ENCODE peak calls at places on chromosomes 12 and 14, in four cellular contexts. X, W, D and L are unnamed samples.

GRCh38 chr14:52325126-52325525 is 11.0 kb downstream of the PTGER2 start:
- DNase-seq in X (no peak), W (no peak), D (no peak), L (no peak)

GRCh38 chr14:68547305-68548193 is 245.3 kb downstream of the ZFP36L1 start:
- DNase-seq in X (peak), W (no peak), D (no peak), L (no peak)

GRCh38 chr14:70808023-70808401 is 1.3 kb downstream of the MAP3K9 start:
- DNase-seq in X (no peak), W (no peak), D (peak), L (peak)

GRCh38 chr12:53496752-53497032 is 2.6 kb downstream of the MAP3K12 start:
- DNase-seq in X (peak), W (no peak), D (no peak), L (no peak)

GRCh38 chr12:122064034-122064777 is 14.3 kb upstream of the MLXIP start:
- DNase-seq in X (peak), W (no peak), D (peak), L (peak)

GRCh38 chr12:113445544-113446176 is 23.5 kb downstream of the SDSL start:
- DNase-seq in X (no peak), W (no peak), D (no peak), L (no peak)

GRCh38 chr12:69241444-69242092 is 2.2 kb downstream of the CPSF6 start:
- DNase-seq in X (no peak), W (no peak), D (no peak), L (no peak)

GRCh38 chr14:105023791-105024480 is 3.1 kb upstream of the CDCA4 start:
- DNase-seq in X (no peak), W (no peak), D (no peak), L (no peak)

GRCh38 chr12:103765322-103765721 is 75.7 kb downstream of the NT5DC3 start:
- DNase-seq in X (no peak), W (no peak), D (no peak), L (no peak)

GRCh38 chr12:5246196-5246595 is 185.7 kb upstream of the NTF3 start:
- DNase-seq in X (no peak), W (no peak), D (no peak), L (no peak)

GRCh38 chr14:105847400-105847799 is 321.0 kb downstream of the TMEM121 start:
- DNase-seq in X (no peak), W (no peak), D (no peak), L (no peak)

GRCh38 chr12:122097641-122098364 is 19.2 kb downstream of the MLXIP start:
- DNase-seq in X (no peak), W (no peak), D (peak), L (peak)

GRCh38 chr12:6215120-6215807 is 15.1 kb downstream of the CD9 start:
- DNase-seq in X (no peak), W (no peak), D (no peak), L (no peak)

GRCh38 chr14:105855246-105855892 is 329.0 kb downstream of the TMEM121 start:
- DNase-seq in X (peak), W (peak), D (peak), L (no peak)

GRCh38 chr12:105229446-105229845 is 6.5 kb downstream of the APPL2 start:
- DNase-seq in X (no peak), W (no peak), D (no peak), L (peak)

GRCh38 chr12:76144253-76144564 is 59.7 kb upstream of the NAP1L1 start:
- DNase-seq in X (no peak), W (no peak), D (no peak), L (no peak)

GRCh38 chr12:75478395-75478794 is 2.2 kb upstream of the GLIPR1 start:
- DNase-seq in X (no peak), W (no peak), D (no peak), L (no peak)

GRCh38 chr12:86264451-86265328 is 8.5 kb upstream of the MGAT4C start:
- DNase-seq in X (no peak), W (no peak), D (peak), L (peak)

GRCh38 chr14:61713724-61714437 is 18.6 kb downstream of the HIF1A start:
- DNase-seq in X (no peak), W (no peak), D (no peak), L (no peak)

GRCh38 chr12:102107970-102108369 is 11.9 kb downstream of the NUP37 start:
- DNase-seq in X (no peak), W (no peak), D (no peak), L (no peak)

GRCh38 chr14:91897121-91897701 is 29.9 kb upstream of the TC2N start:
- DNase-seq in X (peak), W (no peak), D (peak), L (no peak)

GRCh38 chr12:19316420-19316819 is 122.9 kb upstream of the AEBP2 start:
- DNase-seq in X (no peak), W (no peak), D (no peak), L (no peak)

GRCh38 chr12:112843272-112843671 is 51.7 kb downstream of the RPH3A start:
- DNase-seq in X (no peak), W (no peak), D (no peak), L (no peak)

GRCh38 chr12:52722680-52723079 is 19.4 kb upstream of the KRT77 start:
- DNase-seq in X (no peak), W (no peak), D (no peak), L (no peak)

GRCh38 chr14:72514660-72515025 is 379.3 kb downstream of the DPF3 start:
- DNase-seq in X (no peak), W (no peak), D (no peak), L (no peak)

GRCh38 chr12:6076340-6076739 is 48.1 kb downstream of the VWF start:
- DNase-seq in X (no peak), W (no peak), D (no peak), L (no peak)

GRCh38 chr14:76776306-76777251 is 15.3 kb downstream of the VASH1 start:
- DNase-seq in X (peak), W (peak), D (no peak), L (peak)
- TF ChIP-seq CTCF in X (no peak), W (no peak), D (no peak), L (no peak)

DNA sequence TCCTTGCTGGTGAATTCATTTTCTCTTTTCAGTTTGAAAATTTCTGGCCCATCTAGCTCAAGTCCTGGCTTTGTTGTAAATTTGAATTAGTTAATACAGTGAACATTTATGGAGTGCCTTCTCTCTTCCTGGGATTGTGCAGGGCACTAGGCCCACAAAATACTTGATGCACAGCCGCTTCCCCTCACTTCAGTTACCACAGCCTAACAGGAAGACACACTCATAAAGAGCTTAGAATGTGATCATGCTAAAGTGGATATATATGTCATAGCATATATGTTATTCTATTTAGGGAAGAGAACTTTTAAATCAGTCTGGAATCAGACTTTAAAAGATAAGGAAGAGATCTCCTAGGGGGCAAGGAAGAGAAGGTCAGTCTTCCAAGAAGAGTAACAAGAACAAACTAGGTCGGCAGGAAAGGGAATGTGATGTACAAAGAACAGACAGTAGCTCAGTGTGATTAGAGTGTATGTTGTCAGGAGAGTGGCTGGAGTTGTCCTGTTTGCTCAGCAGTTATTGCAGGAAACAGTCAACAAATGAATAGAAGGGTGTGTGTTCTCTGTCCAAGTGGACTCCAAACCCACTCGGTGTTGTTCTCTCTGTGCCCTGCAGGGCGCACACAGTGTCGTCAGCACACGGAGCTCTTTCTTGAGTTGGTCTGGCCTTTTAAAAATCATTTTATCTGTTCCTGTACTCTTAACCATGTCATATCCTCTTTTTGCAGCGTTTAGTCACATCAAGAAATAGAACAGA is 74.4 kb downstream of the DAAM1 start:
- DNase-seq in X (no peak), W (no peak), D (no peak), L (peak)
- TF ChIP-seq CTCF in X (no peak), W (peak), D (peak), L (peak)

GRCh38 chr14:65599375-65599774 is 186.8 kb downstream of the FUT8 start:
- DNase-seq in X (no peak), W (no peak), D (no peak), L (no peak)

GRCh38 chr14:65588426-65589140 is 176.1 kb downstream of the FUT8 start:
- DNase-seq in X (no peak), W (no peak), D (no peak), L (no peak)

GRCh38 chr14:65594882-65595237 is 182.3 kb downstream of the FUT8 start:
- DNase-seq in X (no peak), W (no peak), D (no peak), L (no peak)

DNA sequence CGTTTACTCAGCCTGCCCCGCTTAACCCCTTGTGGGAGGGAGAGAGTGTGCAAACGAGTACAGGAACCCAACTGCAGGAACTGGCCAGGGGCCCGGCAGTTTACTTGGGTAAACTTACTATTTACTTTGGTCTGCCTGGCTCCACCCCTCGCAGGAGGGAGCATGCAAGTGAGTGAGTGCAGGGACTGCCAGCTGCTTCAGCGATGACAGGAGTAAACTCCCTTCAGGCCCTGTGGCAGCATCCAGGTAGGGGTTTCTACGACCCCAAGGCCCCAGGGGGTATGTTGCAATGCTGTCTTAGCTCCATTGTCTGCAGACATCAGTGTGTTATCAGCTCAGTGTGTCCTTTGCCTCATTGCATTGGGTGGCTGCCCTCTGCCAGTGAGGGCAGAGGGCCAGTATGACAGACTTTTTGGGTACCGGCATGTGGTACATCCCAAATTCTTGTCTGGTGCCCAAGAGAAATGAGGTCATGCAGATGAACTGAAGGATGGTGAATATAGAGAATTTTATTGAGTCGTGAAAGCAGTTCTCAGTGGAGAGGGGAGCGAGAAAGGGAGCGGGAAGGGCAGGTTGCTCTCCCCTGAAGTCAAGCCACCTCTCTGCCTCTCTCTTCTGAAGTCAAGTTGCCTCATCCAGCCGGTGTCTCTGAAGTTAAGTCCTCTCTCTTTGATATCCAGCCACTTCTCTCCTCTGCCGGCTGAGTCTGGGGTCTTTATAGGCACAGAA is 181.8 kb downstream of the FUT8 start:
- DNase-seq in X (no peak), W (no peak), D (no peak), L (peak)
- TF ChIP-seq CTCF in X (no peak), W (no peak), D (no peak), L (no peak)

GRCh38 chr14:74793506-74794155 is 30.5 kb downstream of the YLPM1 start:
- DNase-seq in X (no peak), W (no peak), D (no peak), L (peak)
- TF ChIP-seq CTCF in X (peak), W (peak), D (peak), L (no peak)

DNA sequence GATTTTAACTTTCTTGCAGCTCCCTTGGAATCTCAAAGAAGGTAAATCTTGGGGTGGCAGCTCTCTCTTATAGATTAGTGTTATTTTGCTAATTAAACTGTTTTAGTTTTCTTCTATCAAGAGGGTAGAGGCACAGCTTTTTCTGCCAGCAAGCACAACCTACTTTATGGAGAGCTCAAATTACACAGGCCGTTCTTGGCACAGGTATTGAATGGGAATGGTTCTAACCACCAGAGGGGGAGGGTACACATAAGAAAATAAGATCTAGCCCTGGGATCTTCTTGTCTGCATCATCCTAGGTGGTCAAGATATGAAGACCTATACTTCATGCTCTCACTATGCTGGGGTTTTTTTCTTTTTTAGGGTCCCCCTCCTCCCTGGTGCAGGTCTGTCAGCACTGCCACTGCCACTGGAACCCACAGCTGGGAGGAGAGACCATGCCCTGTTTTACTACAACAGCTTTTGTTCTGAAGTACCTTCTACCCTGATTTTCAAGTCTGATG is 48.6 kb upstream of the STAC3 start:
- DNase-seq in X (no peak), W (no peak), D (no peak), L (no peak)
- TF ChIP-seq CTCF in X (no peak), W (no peak), D (no peak), L (no peak)